ENCODE peak calls at places on chromosomes 13 and 19, in eight cellular contexts. I is mucosa of descending colon, T is AG10803, O is IMR-90, G is dorsolateral prefrontal cortex, W is foreskin fibroblast, M is BJ, H is cardiac fibroblast. F is an unnamed sample.

GRCh38 chr19:6801397-6802086 is 29.0 kb downstream of the VAV1 start:
- DNase-seq in I (peak; percentile 75), T (no peak), O (no peak), G (no peak), W (no peak), M (no peak), H (peak; percentile 50), F (no peak)

GRCh38 chr19:29117926-29118325 is 95.0 kb downstream of the UQCRFS1 start:
- DNase-seq in I (no peak), T (no peak), O (no peak), G (no peak), W (no peak), M (no peak), H (peak; percentile 13), F (no peak)

GRCh38 chr13:58992478-58993042 is 1171.2 kb downstream of the DIAPH3 start:
- DNase-seq in I (no peak), T (no peak), O (no peak), G (no peak), W (no peak), M (no peak), H (no peak), F (no peak)

GRCh38 chr13:30743319-30744055 is 8.1 kb downstream of the ALOX5AP start:
- DNase-seq in I (no peak), T (peak; percentile 97), O (peak; percentile 99), G (no peak), W (peak; percentile 96), M (peak; percentile 96), H (peak; percentile 96), F (peak; percentile 86)

GRCh38 chr13:96053003-96053703 is at the start of gene UGGT2:
- DNase-seq in I (peak; percentile 96), T (peak; percentile 94), O (peak; percentile 94), G (peak; percentile 47), W (peak; percentile 99), M (peak; percentile 73), H (peak; percentile 97), F (peak; percentile 89)

GRCh38 chr19:4980087-4980486 is 11.2 kb downstream of the KDM4B start:
- DNase-seq in I (no peak), T (peak; percentile 43), O (no peak), G (no peak), W (no peak), M (no peak), H (no peak), F (no peak)

GRCh38 chr13:76656496-76656895 is 229.7 kb downstream of the KCTD12 start:
- DNase-seq in I (no peak), T (no peak), O (no peak), G (no peak), W (no peak), M (no peak), H (no peak), F (no peak)

GRCh38 chr13:26280822-26281221 is 26.9 kb downstream of the CDK8 start:
- DNase-seq in I (no peak), T (no peak), O (no peak), G (no peak), W (peak; percentile 37), M (no peak), H (peak; percentile 16), F (no peak)

GRCh38 chr19:8494158-8494557 is 8.3 kb downstream of the PRAM1 start:
- DNase-seq in I (no peak), T (no peak), O (no peak), G (no peak), W (no peak), M (no peak), H (peak; percentile 20), F (no peak)

GRCh38 chr13:78680064-78680463 is 21.1 kb upstream of the OBI1 start:
- DNase-seq in I (no peak), T (no peak), O (no peak), G (no peak), W (no peak), M (no peak), H (no peak), F (no peak)

GRCh38 chr13:113458218-113459065 is 5.2 kb upstream of the ADPRHL1 start:
- DNase-seq in I (no peak), T (no peak), O (peak; percentile 55), G (no peak), W (no peak), M (no peak), H (peak; percentile 29), F (no peak)

GRCh38 chr19:45577111-45577905 is 7.3 kb downstream of the OPA3 start:
- DNase-seq in I (peak; percentile 63), T (peak; percentile 83), O (peak; percentile 95), G (peak; percentile 30), W (peak; percentile 95), M (peak; percentile 61), H (peak; percentile 87), F (peak; percentile 32)

GRCh38 chr13:27203854-27204253 is 32.2 kb upstream of the USP12 start:
- DNase-seq in I (no peak), T (peak; percentile 12), O (peak; percentile 31), G (no peak), W (peak; percentile 58), M (no peak), H (peak; percentile 41), F (no peak)

GRCh38 chr19:13036366-13036976 is 41.2 kb downstream of the NFIX start:
- DNase-seq in I (peak; percentile 81), T (peak; percentile 82), O (peak; percentile 29), G (no peak), W (peak; percentile 63), M (no peak), H (peak; percentile 76), F (no peak)

GRCh38 chr19:58352760-58353671 is at the start of gene A1BG:
- DNase-seq in I (no peak), T (no peak), O (no peak), G (no peak), W (no peak), M (no peak), H (no peak), F (no peak)

GRCh38 chr19:12932392-12933286 is 872 bp downstream of the FARSA start:
- DNase-seq in I (no peak), T (no peak), O (no peak), G (no peak), W (no peak), M (no peak), H (no peak), F (no peak)

GRCh38 chr13:79692846-79693245 is 211.9 kb downstream of the NDFIP2 start:
- DNase-seq in I (no peak), T (peak; percentile 91), O (no peak), G (no peak), W (peak; percentile 68), M (no peak), H (no peak), F (peak; percentile 72)

GRCh38 chr13:45242070-45242469 is 41.2 kb upstream of the KCTD4 start:
- DNase-seq in I (no peak), T (peak; percentile 52), O (peak; percentile 53), G (no peak), W (peak; percentile 66), M (no peak), H (peak; percentile 73), F (no peak)

DNA sequence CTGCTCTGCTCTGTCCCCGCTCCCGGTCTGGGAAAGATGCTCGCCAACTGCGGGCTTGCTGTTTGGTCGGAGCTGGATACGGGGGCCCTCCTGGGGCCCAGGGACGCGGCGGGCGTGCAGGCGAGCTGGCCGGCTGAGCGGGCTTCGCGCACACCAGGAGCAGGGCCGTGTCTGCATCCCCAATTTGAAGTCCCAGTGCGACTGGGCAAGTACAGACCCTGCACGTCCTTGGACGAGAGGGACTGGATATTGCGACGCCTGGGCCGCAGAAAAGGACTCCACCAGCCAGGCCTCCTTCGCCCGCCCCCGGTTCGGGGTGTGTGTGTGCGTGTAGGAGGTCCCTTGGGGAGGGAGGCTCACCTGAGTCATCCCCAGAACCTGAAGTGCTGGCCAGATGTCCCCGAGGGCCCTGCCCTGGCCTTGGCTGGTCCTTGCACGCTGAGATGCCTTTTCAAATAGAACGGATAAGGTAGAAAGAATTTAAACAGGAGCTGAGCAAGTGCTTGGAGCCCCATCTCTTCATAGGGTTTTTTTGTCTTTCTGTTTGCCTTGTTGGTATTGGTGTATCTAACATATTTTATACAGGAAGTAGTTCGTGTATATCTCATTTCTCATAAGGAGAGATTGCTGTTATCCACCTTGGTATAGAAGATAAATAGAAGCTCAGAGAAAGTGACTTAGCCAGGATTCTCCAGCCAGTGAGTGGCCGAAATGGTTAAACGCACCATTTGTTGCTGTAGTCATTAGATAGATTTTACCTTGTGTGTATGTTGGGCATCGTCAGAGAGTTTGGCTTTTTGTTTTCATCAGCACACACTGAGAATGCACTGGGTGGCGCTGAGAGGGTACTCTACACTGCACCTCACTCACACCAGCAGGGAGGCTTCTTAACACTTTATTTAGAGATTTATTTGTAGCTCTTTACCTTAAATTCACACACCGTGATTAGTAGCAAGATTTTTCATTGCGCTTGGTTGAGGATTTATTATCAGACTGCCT is 1.1 kb downstream of the NAXD start:
- DNase-seq in I (peak; percentile 67), T (peak; percentile 62), O (peak; percentile 72), G (no peak), W (peak; percentile 82), M (no peak), H (peak; percentile 55), F (peak; percentile 34)
- TF ChIP-seq CTCF in I (no peak), T (peak; percentile 30), O (no peak), G (no peak), W (no peak), M (peak; percentile 14), H (no peak), F (peak; percentile 15)

GRCh38 chr19:2602391-2603181 is 99.9 kb downstream of the GNG7 start:
- DNase-seq in I (peak; percentile 74), T (peak; percentile 100), O (peak; percentile 81), G (peak; percentile 85), W (peak; percentile 97), M (peak; percentile 97), H (peak; percentile 98), F (peak; percentile 98)
- TF ChIP-seq CTCF in I (no peak), T (peak; percentile 22), O (no peak), G (no peak), W (no peak), M (peak; percentile 27), H (no peak), F (no peak)

GRCh38 chr19:35786299-35787160 is 11.2 kb downstream of the ARHGAP33 start:
- DNase-seq in I (no peak), T (no peak), O (no peak), G (no peak), W (no peak), M (no peak), H (no peak), F (no peak)

GRCh38 chr19:35787227-35787799 is 11.9 kb downstream of the ARHGAP33 start:
- DNase-seq in I (no peak), T (no peak), O (no peak), G (no peak), W (no peak), M (no peak), H (no peak), F (no peak)

GRCh38 chr19:35784401-35785086 is 9.2 kb downstream of the ARHGAP33 start:
- DNase-seq in I (no peak), T (no peak), O (no peak), G (no peak), W (no peak), M (no peak), H (no peak), F (no peak)

GRCh38 chr19:35783469-35784400 is 8.4 kb downstream of the ARHGAP33 start:
- DNase-seq in I (no peak), T (no peak), O (no peak), G (no peak), W (no peak), M (no peak), H (no peak), F (no peak)

GRCh38 chr19:35785087-35785627 is 9.8 kb downstream of the ARHGAP33 start:
- DNase-seq in I (no peak), T (no peak), O (no peak), G (no peak), W (no peak), M (no peak), H (no peak), F (no peak)
- TF ChIP-seq CTCF in I (no peak), T (no peak), O (no peak), G (no peak), W (no peak), M (no peak), H (no peak), F (no peak)

GRCh38 chr13:29564828-29565227 is 30.7 kb downstream of the SLC7A1 start:
- DNase-seq in I (no peak), T (no peak), O (no peak), G (no peak), W (no peak), M (no peak), H (no peak), F (no peak)
- TF ChIP-seq CTCF in I (no peak), T (no peak), O (peak; percentile 23), G (no peak), W (no peak), M (peak; percentile 28), H (no peak), F (peak; percentile 5)